ENCODE peak calls at places on chromosomes 3 and 15, in eight cellular contexts. One of them, this sample, is unnamed.

GRCh38 chr15:89812126-89812846 is 2.4 kb downstream of the ANPEP start:
- DNase-seq in fibroblast of lung: peak
- DNase-seq in neuronal stem cell: no peak
- DNase-seq in mesendoderm: no peak
- DNase-seq in PC-9: peak
- DNase-seq in A549: no peak
- DNase-seq in Karpas-422: no peak
- DNase-seq in OCI-LY7: no peak
- DNase-seq in this sample: peak

GRCh38 chr15:40594429-40594836 is 384 bp downstream of the KNL1 start:
- DNase-seq in fibroblast of lung: no peak
- DNase-seq in Karpas-422: peak
- DNase-seq in A549: peak
- DNase-seq in neuronal stem cell: no peak
- DNase-seq in OCI-LY7: peak
- DNase-seq in mesendoderm: no peak
- DNase-seq in PC-9: peak
- DNase-seq in this sample: no peak

GRCh38 chr15:79474252-79474651 is 42.1 kb downstream of the MINAR1 start:
- DNase-seq in neuronal stem cell: no peak
- DNase-seq in OCI-LY7: no peak
- DNase-seq in Karpas-422: no peak
- DNase-seq in mesendoderm: no peak
- DNase-seq in PC-9: no peak
- DNase-seq in A549: no peak
- DNase-seq in fibroblast of lung: peak
- DNase-seq in this sample: no peak

GRCh38 chr15:62472616-62473299 is 307.7 kb upstream of the C2CD4B start:
- DNase-seq in fibroblast of lung: no peak
- DNase-seq in A549: no peak
- DNase-seq in PC-9: peak
- DNase-seq in OCI-LY7: no peak
- DNase-seq in Karpas-422: no peak
- DNase-seq in neuronal stem cell: no peak
- DNase-seq in mesendoderm: peak
- DNase-seq in this sample: no peak

GRCh38 chr3:192869131-192870027 is 48.3 kb downstream of the MB21D2 start:
- DNase-seq in A549: no peak
- DNase-seq in mesendoderm: no peak
- DNase-seq in fibroblast of lung: peak
- DNase-seq in neuronal stem cell: no peak
- DNase-seq in PC-9: no peak
- DNase-seq in OCI-LY7: no peak
- DNase-seq in Karpas-422: no peak
- DNase-seq in this sample: peak

GRCh38 chr15:55526559-55527036 is 18.6 kb upstream of the DNAAF4 start:
- DNase-seq in mesendoderm: peak
- DNase-seq in neuronal stem cell: no peak
- DNase-seq in A549: peak
- DNase-seq in fibroblast of lung: peak
- DNase-seq in OCI-LY7: peak
- DNase-seq in PC-9: no peak
- DNase-seq in Karpas-422: peak
- DNase-seq in this sample: no peak

GRCh38 chr3:150840733-150841515 is 64.3 kb downstream of the MINDY4B start:
- DNase-seq in Karpas-422: peak
- DNase-seq in mesendoderm: no peak
- DNase-seq in A549: no peak
- DNase-seq in fibroblast of lung: no peak
- DNase-seq in neuronal stem cell: no peak
- DNase-seq in OCI-LY7: peak
- DNase-seq in PC-9: no peak
- DNase-seq in this sample: no peak

GRCh38 chr3:167350245-167350862 is 29.7 kb downstream of the ZBBX start:
- DNase-seq in Karpas-422: peak
- DNase-seq in A549: peak
- DNase-seq in neuronal stem cell: peak
- DNase-seq in OCI-LY7: peak
- DNase-seq in mesendoderm: peak
- DNase-seq in PC-9: peak
- DNase-seq in fibroblast of lung: peak
- DNase-seq in this sample: no peak

GRCh38 chr3:141972394-141972793 is 96.0 kb downstream of the ATP1B3 start:
- DNase-seq in A549: no peak
- DNase-seq in neuronal stem cell: no peak
- DNase-seq in Karpas-422: no peak
- DNase-seq in mesendoderm: peak
- DNase-seq in fibroblast of lung: no peak
- DNase-seq in OCI-LY7: no peak
- DNase-seq in PC-9: no peak
- DNase-seq in this sample: no peak

GRCh38 chr3:46334911-46335478 is 18.9 kb upstream of the CCR2 start:
- DNase-seq in mesendoderm: no peak
- DNase-seq in A549: no peak
- DNase-seq in OCI-LY7: no peak
- DNase-seq in fibroblast of lung: peak
- DNase-seq in PC-9: no peak
- DNase-seq in neuronal stem cell: no peak
- DNase-seq in Karpas-422: no peak
- DNase-seq in this sample: no peak

GRCh38 chr3:32640939-32641725 is 43.9 kb upstream of the CNOT10 start:
- DNase-seq in neuronal stem cell: no peak
- DNase-seq in fibroblast of lung: peak
- DNase-seq in A549: no peak
- DNase-seq in Karpas-422: no peak
- DNase-seq in OCI-LY7: no peak
- DNase-seq in PC-9: no peak
- DNase-seq in mesendoderm: peak
- DNase-seq in this sample: no peak

GRCh38 chr3:195282982-195283381 is 12.0 kb upstream of the XXYLT1 start:
- DNase-seq in Karpas-422: no peak
- DNase-seq in PC-9: no peak
- DNase-seq in fibroblast of lung: no peak
- DNase-seq in OCI-LY7: no peak
- DNase-seq in A549: no peak
- DNase-seq in mesendoderm: no peak
- DNase-seq in neuronal stem cell: no peak
- DNase-seq in this sample: no peak

GRCh38 chr3:170869645-170870593 is at the start of gene RPL22L1:
- DNase-seq in Karpas-422: peak
- DNase-seq in fibroblast of lung: peak
- DNase-seq in A549: peak
- DNase-seq in OCI-LY7: peak
- DNase-seq in PC-9: peak
- DNase-seq in mesendoderm: peak
- DNase-seq in neuronal stem cell: peak
- DNase-seq in this sample: peak

GRCh38 chr15:62803856-62804400 is 238.6 kb upstream of the TPM1 start:
- DNase-seq in OCI-LY7: no peak
- DNase-seq in fibroblast of lung: no peak
- DNase-seq in A549: no peak
- DNase-seq in mesendoderm: no peak
- DNase-seq in PC-9: no peak
- DNase-seq in neuronal stem cell: no peak
- DNase-seq in Karpas-422: no peak
- DNase-seq in this sample: no peak

GRCh38 chr15:47794266-47794914 is 77.1 kb downstream of the SEMA6D start:
- DNase-seq in mesendoderm: no peak
- DNase-seq in fibroblast of lung: no peak
- DNase-seq in A549: no peak
- DNase-seq in neuronal stem cell: no peak
- DNase-seq in OCI-LY7: no peak
- DNase-seq in PC-9: no peak
- DNase-seq in Karpas-422: no peak
- DNase-seq in this sample: no peak

GRCh38 chr3:15330031-15330596 is 2.3 kb downstream of the SH3BP5 start:
- DNase-seq in mesendoderm: no peak
- DNase-seq in fibroblast of lung: peak
- DNase-seq in A549: no peak
- DNase-seq in PC-9: no peak
- DNase-seq in Karpas-422: no peak
- DNase-seq in neuronal stem cell: no peak
- DNase-seq in OCI-LY7: no peak
- DNase-seq in this sample: peak

GRCh38 chr3:168909260-168909659 is 754.3 kb downstream of the MECOM start:
- DNase-seq in OCI-LY7: no peak
- DNase-seq in Karpas-422: no peak
- DNase-seq in PC-9: no peak
- DNase-seq in mesendoderm: no peak
- DNase-seq in A549: no peak
- DNase-seq in fibroblast of lung: no peak
- DNase-seq in neuronal stem cell: no peak
- DNase-seq in this sample: no peak

GRCh38 chr15:62474021-62474770 is 309.1 kb upstream of the C2CD4B start:
- DNase-seq in OCI-LY7: no peak
- DNase-seq in A549: no peak
- DNase-seq in mesendoderm: no peak
- DNase-seq in neuronal stem cell: no peak
- DNase-seq in Karpas-422: no peak
- DNase-seq in PC-9: no peak
- DNase-seq in fibroblast of lung: no peak
- DNase-seq in this sample: no peak

GRCh38 chr15:52797625-52798501 is 7.7 kb upstream of the ONECUT1 start:
- DNase-seq in PC-9: no peak
- DNase-seq in neuronal stem cell: peak
- DNase-seq in A549: no peak
- DNase-seq in OCI-LY7: no peak
- DNase-seq in fibroblast of lung: no peak
- DNase-seq in Karpas-422: no peak
- DNase-seq in mesendoderm: peak
- DNase-seq in this sample: peak
- H3K4me2 ChIP-seq in PC-9: no peak
- H3K4me2 ChIP-seq in neuronal stem cell: peak
- H3K4me2 ChIP-seq in A549: no peak
- H3K4me2 ChIP-seq in OCI-LY7: no peak
- H3K4me2 ChIP-seq in fibroblast of lung: no peak
- H3K4me2 ChIP-seq in Karpas-422: no peak
- H3K4me2 ChIP-seq in mesendoderm: peak
- H3K4me2 ChIP-seq in this sample: no peak

GRCh38 chr3:133158686-133159085 is 120.5 kb downstream of the TMEM108 start:
- DNase-seq in neuronal stem cell: no peak
- DNase-seq in Karpas-422: no peak
- DNase-seq in OCI-LY7: no peak
- DNase-seq in fibroblast of lung: no peak
- DNase-seq in mesendoderm: no peak
- DNase-seq in A549: no peak
- DNase-seq in PC-9: no peak
- DNase-seq in this sample: no peak
- H3K4me2 ChIP-seq in neuronal stem cell: no peak
- H3K4me2 ChIP-seq in Karpas-422: no peak
- H3K4me2 ChIP-seq in OCI-LY7: no peak
- H3K4me2 ChIP-seq in fibroblast of lung: no peak
- H3K4me2 ChIP-seq in mesendoderm: no peak
- H3K4me2 ChIP-seq in A549: no peak
- H3K4me2 ChIP-seq in PC-9: no peak
- H3K4me2 ChIP-seq in this sample: no peak

GRCh38 chr3:197206913-197207312 is 91.5 kb downstream of the DLG1 start:
- DNase-seq in Karpas-422: no peak
- DNase-seq in neuronal stem cell: no peak
- DNase-seq in OCI-LY7: no peak
- DNase-seq in A549: no peak
- DNase-seq in mesendoderm: no peak
- DNase-seq in fibroblast of lung: no peak
- DNase-seq in PC-9: no peak
- DNase-seq in this sample: no peak
- H3K4me2 ChIP-seq in Karpas-422: no peak
- H3K4me2 ChIP-seq in neuronal stem cell: no peak
- H3K4me2 ChIP-seq in OCI-LY7: no peak
- H3K4me2 ChIP-seq in A549: no peak
- H3K4me2 ChIP-seq in mesendoderm: no peak
- H3K4me2 ChIP-seq in fibroblast of lung: no peak
- H3K4me2 ChIP-seq in PC-9: no peak
- H3K4me2 ChIP-seq in this sample: no peak

GRCh38 chr15:85361306-85361705 is 19.1 kb upstream of the AKAP13 start:
- DNase-seq in PC-9: no peak
- DNase-seq in Karpas-422: no peak
- DNase-seq in A549: no peak
- DNase-seq in neuronal stem cell: no peak
- DNase-seq in OCI-LY7: peak
- DNase-seq in mesendoderm: no peak
- DNase-seq in fibroblast of lung: no peak
- DNase-seq in this sample: no peak

GRCh38 chr15:85367741-85368140 is 12.7 kb upstream of the AKAP13 start:
- DNase-seq in fibroblast of lung: no peak
- DNase-seq in A549: no peak
- DNase-seq in Karpas-422: no peak
- DNase-seq in PC-9: no peak
- DNase-seq in OCI-LY7: no peak
- DNase-seq in mesendoderm: no peak
- DNase-seq in neuronal stem cell: no peak
- DNase-seq in this sample: no peak

GRCh38 chr15:85362436-85363048 is 17.9 kb upstream of the AKAP13 start:
- DNase-seq in Karpas-422: no peak
- DNase-seq in OCI-LY7: no peak
- DNase-seq in neuronal stem cell: no peak
- DNase-seq in PC-9: no peak
- DNase-seq in mesendoderm: no peak
- DNase-seq in fibroblast of lung: no peak
- DNase-seq in A549: no peak
- DNase-seq in this sample: no peak
- H3K4me2 ChIP-seq in Karpas-422: no peak
- H3K4me2 ChIP-seq in OCI-LY7: no peak
- H3K4me2 ChIP-seq in neuronal stem cell: no peak
- H3K4me2 ChIP-seq in PC-9: no peak
- H3K4me2 ChIP-seq in mesendoderm: no peak
- H3K4me2 ChIP-seq in fibroblast of lung: no peak
- H3K4me2 ChIP-seq in A549: no peak
- H3K4me2 ChIP-seq in this sample: no peak